ENCODE peak calls at places on chromosome 2, in four cellular contexts. H is CD4-positive, alpha-beta memory T cell; S is ureter; E is HEK293T. Q is an unnamed sample.

GRCh38 chr2:105738658-105739051 is 6.1 kb upstream of the NCK2 start:
- DNase-seq in E (no peak), S (no peak), H (peak; percentile 60), Q (no peak)

GRCh38 chr2:100011272-100011711 is 131.1 kb downstream of the AFF3 start:
- DNase-seq in E (no peak), S (no peak), H (no peak), Q (no peak)

GRCh38 chr2:62857139-62857931 is 151.8 kb downstream of the EHBP1 start:
- DNase-seq in E (no peak), S (no peak), H (no peak), Q (peak; percentile 20)

GRCh38 chr2:138600732-138601437 is 99.3 kb downstream of the SPOPL start:
- DNase-seq in E (no peak), S (no peak), H (no peak), Q (no peak)

GRCh38 chr2:233012301-233012971 is 620 bp downstream of the NGEF start:
- DNase-seq in E (no peak), H (no peak), S (peak; percentile 39), Q (no peak)

GRCh38 chr2:73293534-73294171 is at the start of gene EGR4:
- DNase-seq in H (peak; percentile 90), S (peak; percentile 70), E (peak; percentile 88), Q (peak; percentile 89)

GRCh38 chr2:108588070-108588668 is 53.9 kb downstream of the LIMS1 start:
- DNase-seq in H (no peak), E (no peak), S (no peak), Q (no peak)

GRCh38 chr2:23510471-23510870 is 125.5 kb downstream of the KLHL29 start:
- DNase-seq in S (no peak), H (no peak), E (no peak), Q (no peak)

GRCh38 chr2:10432315-10433181 is 15.6 kb downstream of the ODC1 start:
- DNase-seq in S (no peak), H (peak; percentile 10), E (no peak), Q (no peak)

GRCh38 chr2:117360586-117360985 is 453.9 kb upstream of the DDX18 start:
- DNase-seq in S (no peak), H (no peak), E (no peak), Q (no peak)